ENCODE peak calls at places on chromosomes 11 and 22, in eight cellular contexts. B is A673, W is AG10803, H is tibial nerve, G is IMR-90, I is heart left ventricle, V is Caco-2, A is testis. P is an unnamed sample.

GRCh38 chr11:64919627-64920026 is 2.6 kb upstream of the ATG2A start:
- DNase-seq in I (no peak), B (no peak), W (no peak), A (no peak), H (no peak), V (no peak), G (no peak), P (no peak)

GRCh38 chr22:44024288-44024908 is at the start of gene PARVB:
- DNase-seq in A (peak), V (peak), B (peak), G (no peak), W (peak), I (peak), H (no peak), P (peak)

GRCh38 chr11:31262761-31263160 is 106.8 kb downstream of the DCDC1 start:
- DNase-seq in A (no peak), G (peak), V (no peak), I (no peak), W (peak), B (no peak), H (no peak), P (no peak)

GRCh38 chr11:107576497-107577086 is 11.1 kb upstream of the ALKBH8 start:
- DNase-seq in B (peak), V (peak), I (peak), A (peak), H (peak), G (peak), W (peak), P (no peak)

GRCh38 chr11:116263770-116264169 is 509.0 kb downstream of the BUD13 start:
- DNase-seq in H (no peak), G (no peak), W (no peak), V (no peak), B (no peak), A (no peak), I (no peak), P (no peak)

GRCh38 chr22:40791241-40791640 is 27.9 kb downstream of the SLC25A17 start:
- DNase-seq in G (no peak), I (no peak), W (peak), A (no peak), V (no peak), H (no peak), B (peak), P (no peak)

GRCh38 chr22:44132724-44133123 is 48.0 kb upstream of the PARVG start:
- DNase-seq in I (no peak), A (no peak), G (no peak), B (no peak), H (no peak), W (no peak), V (no peak), P (no peak)

GRCh38 chr11:122601131-122602125 is 54.1 kb upstream of the UBASH3B start:
- DNase-seq in I (no peak), G (peak), A (peak), B (no peak), H (no peak), V (no peak), W (peak), P (no peak)

GRCh38 chr22:19855504-19856409 is 1.1 kb upstream of the GNB1L start:
- DNase-seq in V (peak), G (peak), I (peak), W (peak), A (peak), B (peak), H (no peak), P (peak)

GRCh38 chr22:50272103-50272782 is 2.1 kb upstream of the MAPK11 start:
- DNase-seq in H (no peak), G (peak), V (no peak), B (no peak), W (peak), A (no peak), I (no peak), P (no peak)

GRCh38 chr11:90242894-90243416 is 20.1 kb upstream of the CHORDC1 start:
- DNase-seq in G (no peak), B (no peak), I (no peak), H (no peak), W (no peak), A (no peak), V (no peak), P (no peak)

GRCh38 chr11:66271816-66272215 is 3.4 kb downstream of the RAB1B start:
- DNase-seq in H (no peak), B (no peak), G (no peak), A (no peak), V (no peak), W (no peak), I (no peak), P (no peak)

GRCh38 chr22:10961043-10961860 is 4566.7 kb upstream of the OR11H1 start:
- DNase-seq in G (no peak), I (peak), B (no peak), H (no peak), V (no peak), A (no peak), W (no peak), P (no peak)

GRCh38 chr22:43183496-43184263 is 3.3 kb downstream of the TTLL12 start:
- DNase-seq in A (no peak), B (peak), I (peak), H (no peak), W (peak), V (no peak), G (peak), P (peak)

GRCh38 chr11:62264004-62264403 is 6.0 kb upstream of the SCGB2A2 start:
- DNase-seq in A (no peak), B (no peak), W (no peak), I (no peak), G (peak), H (no peak), V (no peak), P (no peak)

GRCh38 chr22:44363214-44363979 is 50.6 kb upstream of the SHISAL1 start:
- DNase-seq in H (peak), V (no peak), A (peak), W (peak), G (peak), B (no peak), I (peak), P (peak)

GRCh38 chr11:45658292-45658991 is 7.0 kb downstream of the CHST1 start:
- DNase-seq in B (no peak), W (peak), G (peak), A (peak), I (peak), V (no peak), H (no peak), P (no peak)

GRCh38 chr22:50318698-50319411 is 8.0 kb downstream of the DENND6B start:
- DNase-seq in H (no peak), W (no peak), A (no peak), I (no peak), V (no peak), B (no peak), G (no peak), P (no peak)

GRCh38 chr11:6602096-6602940 is 1.1 kb downstream of the RRP8 start:
- DNase-seq in I (no peak), G (no peak), A (no peak), V (no peak), W (no peak), H (no peak), B (no peak), P (no peak)

GRCh38 chr22:44620129-44620840 is 81.7 kb upstream of the PRR5 start:
- DNase-seq in A (peak), I (peak), G (peak), V (peak), B (peak), H (no peak), W (peak), P (peak)

GRCh38 chr11:107696140-107696539 is 15.7 kb downstream of the SLN start:
- DNase-seq in B (peak), V (no peak), W (peak), I (no peak), G (peak), A (no peak), H (no peak), P (no peak)

GRCh38 chr11:20058749-20059458 is 101.4 kb downstream of the DBX1 start:
- DNase-seq in W (peak), B (no peak), A (no peak), H (no peak), I (no peak), G (peak), V (no peak), P (no peak)

GRCh38 chr11:33317662-33318061 is 60.5 kb downstream of the HIPK3 start:
- DNase-seq in B (no peak), I (no peak), H (no peak), G (peak), A (no peak), W (peak), V (no peak), P (no peak)

GRCh38 chr22:20089226-20089976 is 9.4 kb downstream of the DGCR8 start:
- DNase-seq in H (no peak), A (no peak), G (no peak), I (peak), B (no peak), V (no peak), W (no peak), P (peak)

GRCh38 chr11:11960687-11961086 is 47.7 kb downstream of the DKK3 start:
- DNase-seq in G (no peak), B (no peak), H (no peak), I (no peak), A (no peak), W (no peak), V (no peak), P (no peak)

GRCh38 chr11:65870706-65871681 is 1.6 kb downstream of the EFEMP2 start:
- DNase-seq in H (no peak), W (peak), A (no peak), G (no peak), I (peak), B (peak), V (no peak), P (peak)

GRCh38 chr11:130202009-130202817 is 42.6 kb downstream of the ST14 start:
- DNase-seq in V (no peak), H (no peak), I (peak), W (no peak), B (no peak), G (no peak), A (no peak), P (no peak)

GRCh38 chr22:45210577-45211431 is 29.9 kb downstream of the KIAA0930 start:
- DNase-seq in H (no peak), W (peak), A (no peak), G (no peak), B (no peak), I (no peak), V (no peak), P (no peak)

GRCh38 chr22:40405178-40406062 is 35.0 kb downstream of the SGSM3 start:
- DNase-seq in B (no peak), I (no peak), H (no peak), W (no peak), A (no peak), G (no peak), V (no peak), P (peak)

GRCh38 chr11:59901306-59901705 is 22.7 kb downstream of the OOSP3 start:
- DNase-seq in G (no peak), I (no peak), A (no peak), H (no peak), W (no peak), B (peak), V (no peak), P (no peak)

GRCh38 chr11:101987370-101987769 is 59.9 kb upstream of the CFAP300 start:
- DNase-seq in H (no peak), B (no peak), W (no peak), V (peak), A (no peak), I (no peak), G (no peak), P (no peak)

GRCh38 chr22:19820880-19821522 is 33.7 kb downstream of the GNB1L start:
- DNase-seq in I (no peak), A (peak), W (no peak), H (no peak), V (no peak), B (no peak), G (no peak), P (no peak)

GRCh38 chr11:88553204-88553603 is 215.7 kb upstream of the CTSC start:
- DNase-seq in W (peak), A (no peak), V (no peak), H (no peak), B (no peak), I (no peak), G (peak), P (no peak)

GRCh38 chr11:88632163-88632562 is 294.6 kb upstream of the CTSC start:
- DNase-seq in A (no peak), V (no peak), W (no peak), B (no peak), I (no peak), G (no peak), H (no peak), P (no peak)

GRCh38 chr22:17779286-17780115 is 5.2 kb upstream of the BID start:
- DNase-seq in V (no peak), H (no peak), W (no peak), A (no peak), I (no peak), B (peak), G (no peak), P (no peak)

GRCh38 chr22:32395107-32395506 is 16.9 kb downstream of the RTCB start:
- DNase-seq in G (no peak), I (no peak), V (no peak), W (no peak), H (no peak), A (no peak), B (no peak), P (no peak)

GRCh38 chr22:32385681-32386080 is 26.4 kb downstream of the RTCB start:
- DNase-seq in G (no peak), V (no peak), W (no peak), H (no peak), A (no peak), B (no peak), I (no peak), P (no peak)

GRCh38 chr22:32389685-32390084 is 22.4 kb downstream of the RTCB start:
- DNase-seq in B (peak), A (peak), G (peak), H (no peak), V (no peak), W (no peak), I (no peak), P (no peak)
- TF ChIP-seq CTCF in B (peak), A (peak), G (peak), H (no peak), V (peak), W (peak), I (peak), P (no peak)

DNA sequence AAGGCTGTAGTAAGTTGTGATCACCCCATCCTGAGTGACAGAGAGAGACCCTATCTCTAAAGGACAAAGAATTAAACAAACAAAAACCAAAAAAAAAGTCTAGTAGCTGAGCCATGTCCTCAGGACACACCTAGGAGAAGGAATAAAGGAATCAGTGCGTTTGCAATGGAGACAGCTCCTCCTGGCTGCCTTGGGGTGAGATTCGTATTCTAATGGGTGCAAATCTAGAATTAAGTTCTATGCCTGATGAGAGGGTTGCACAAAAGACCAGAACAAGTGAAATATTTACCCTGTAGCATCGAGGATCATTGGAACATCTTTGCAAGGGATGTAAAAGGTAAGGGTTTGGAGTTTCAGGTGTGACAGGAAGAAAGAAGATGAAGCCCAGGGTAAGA is 70.3 kb upstream of the BMAL1 start:
- DNase-seq in B (peak), G (no peak), I (no peak), V (no peak), H (no peak), A (no peak), W (no peak), P (no peak)
- H3K4me3 ChIP-seq in B (peak), G (no peak), I (peak), V (peak), H (peak), A (no peak), W (peak), P (no peak)

GRCh38 chr11:10524471-10524870 is 16.5 kb downstream of the RNF141 start:
- DNase-seq in A (no peak), B (no peak), W (no peak), V (no peak), G (no peak), I (no peak), H (no peak), P (no peak)
- TF ChIP-seq CTCF in A (no peak), B (no peak), W (no peak), V (no peak), G (no peak), I (no peak), H (no peak), P (no peak)

GRCh38 chr11:112289588-112290461 is 29.2 kb upstream of the PLET1 start:
- DNase-seq in I (peak), A (peak), V (peak), G (peak), B (peak), H (peak), W (peak), P (peak)

GRCh38 chr11:112292785-112293407 is 32.2 kb upstream of the PLET1 start:
- DNase-seq in H (no peak), V (no peak), B (peak), A (no peak), I (no peak), G (peak), W (peak), P (no peak)

GRCh38 chr11:112291191-112291590 is 30.5 kb upstream of the PLET1 start:
- DNase-seq in W (no peak), H (no peak), V (no peak), A (no peak), I (peak), B (peak), G (no peak), P (no peak)

GRCh38 chr11:112292188-112292587 is 31.5 kb upstream of the PLET1 start:
- DNase-seq in G (no peak), I (no peak), A (no peak), V (no peak), W (no peak), B (peak), H (no peak), P (no peak)

DNA sequence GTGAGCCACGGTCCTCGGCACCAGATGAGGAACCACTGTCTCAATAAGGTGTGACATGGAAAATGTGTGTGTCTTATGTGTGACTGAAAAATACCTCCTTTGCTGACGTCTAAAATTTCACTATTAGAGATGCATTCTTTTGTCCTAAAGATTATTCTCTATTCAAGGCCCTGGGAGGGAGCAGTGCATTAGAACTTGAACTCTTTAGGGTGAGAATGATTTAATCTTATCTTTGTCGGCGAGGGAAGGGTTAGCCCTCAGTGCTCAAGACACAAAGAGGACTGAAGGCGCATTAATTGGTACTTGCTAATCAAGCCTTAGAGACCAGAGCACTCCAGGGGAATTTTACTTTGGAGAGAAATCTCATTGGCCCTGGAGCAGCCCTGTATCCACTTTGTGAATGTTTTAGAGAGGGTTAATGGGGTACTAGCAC is 29.8 kb upstream of the PLET1 start:
- DNase-seq in W (no peak), V (no peak), I (no peak), B (peak), A (no peak), G (no peak), H (no peak), P (no peak)
- H3K4me3 ChIP-seq in W (peak), V (peak), I (peak), B (peak), A (peak), G (peak), H (peak), P (no peak)

DNA sequence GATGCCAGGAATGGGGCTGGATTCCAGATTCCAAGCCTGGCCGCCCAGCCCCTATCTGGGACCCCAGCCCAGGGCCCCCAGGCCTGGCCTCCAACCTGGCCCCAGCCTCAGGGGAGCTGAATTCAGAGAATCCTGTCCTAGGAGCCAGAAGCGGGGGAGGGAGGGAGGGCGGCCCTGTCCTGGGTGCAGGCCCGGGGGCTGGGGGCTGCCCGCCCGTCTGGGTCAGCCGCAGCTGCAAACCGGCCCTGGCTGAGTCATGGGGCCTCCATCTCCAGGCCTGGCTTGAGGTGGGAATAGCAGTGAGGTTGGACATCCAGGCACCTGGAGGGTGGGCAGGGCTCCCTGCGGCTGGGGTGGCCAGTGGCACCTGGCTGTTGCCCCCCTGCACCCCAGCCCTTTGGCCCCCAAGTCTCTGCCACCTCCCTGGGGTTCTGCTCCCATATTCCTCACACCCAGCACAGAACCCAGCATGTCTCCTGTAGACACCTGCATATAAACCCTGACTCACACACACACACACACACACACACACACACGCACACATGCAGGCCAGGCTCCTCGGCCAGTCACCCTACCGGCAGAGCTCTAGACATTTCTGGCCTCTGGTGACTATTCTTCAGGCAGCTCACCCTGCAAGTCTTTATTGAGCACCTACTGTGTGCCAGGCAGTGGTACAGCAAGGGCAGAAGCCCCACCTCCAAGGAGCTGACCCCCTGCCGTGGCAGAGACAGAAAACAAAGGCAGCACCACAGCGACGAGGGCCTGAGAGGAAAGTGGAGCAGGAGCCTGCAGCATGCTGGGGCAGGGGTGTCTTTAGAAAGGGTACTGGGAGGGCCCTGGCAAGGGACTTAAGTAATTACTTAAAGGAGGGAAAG is 50.4 kb downstream of the CDKN1C start:
- DNase-seq in I (no peak), B (no peak), W (no peak), V (no peak), G (peak), H (no peak), A (no peak), P (no peak)
- TF ChIP-seq CTCF in I (no peak), B (no peak), W (no peak), V (no peak), G (no peak), H (no peak), A (no peak), P (no peak)

GRCh38 chr22:27790396-27791216 is 10.9 kb downstream of the MN1 start:
- DNase-seq in H (no peak), W (no peak), B (no peak), G (no peak), A (no peak), V (no peak), I (peak), P (no peak)
- H3K4me3 ChIP-seq in H (no peak), W (no peak), B (no peak), G (no peak), A (no peak), V (no peak), I (peak), P (no peak)

GRCh38 chr22:41856484-41856883 is 23.6 kb downstream of the SREBF2 start:
- DNase-seq in H (no peak), B (no peak), A (no peak), I (no peak), G (no peak), W (no peak), V (no peak), P (no peak)

GRCh38 chr22:41862160-41862529 is 29.2 kb downstream of the SREBF2 start:
- DNase-seq in I (no peak), A (peak), V (no peak), H (no peak), B (no peak), W (no peak), G (peak), P (no peak)

GRCh38 chr22:41862530-41863266 is 29.8 kb downstream of the SREBF2 start:
- DNase-seq in G (peak), W (peak), I (no peak), V (no peak), A (no peak), H (no peak), B (no peak), P (no peak)

GRCh38 chr22:41857160-41857859 is 24.4 kb downstream of the SREBF2 start:
- DNase-seq in W (peak), I (peak), B (peak), A (no peak), G (peak), H (no peak), V (peak), P (peak)

GRCh38 chr22:41857860-41858199 is 24.9 kb downstream of the SREBF2 start:
- DNase-seq in A (no peak), B (no peak), G (no peak), V (no peak), H (no peak), W (no peak), I (no peak), P (no peak)
- TF ChIP-seq CTCF in A (no peak), B (no peak), G (no peak), V (no peak), H (no peak), W (no peak), I (no peak), P (no peak)